ENCODE peak calls at places on chromosomes 1 and 21, in seven cellular contexts. R is HT1080, O is B cell, M is cortex of kidney, J is NCI-H748 treated with DMSO at 0.1 percent for 48 hours, I is AG09319, V is iPS DF 6.9. U is an unnamed sample.

GRCh38 chr21:41597227-41597626 is 89.3 kb upstream of the TMPRSS2 start:
- DNase-seq in V (no peak), J (no peak), R (no peak), M (no peak), O (no peak), I (no peak), U (no peak)

GRCh38 chr1:40806724-40807675 is 23.4 kb downstream of the KCNQ4 start:
- DNase-seq in J (no peak), M (no peak), O (no peak), R (no peak), I (no peak), V (no peak), U (no peak)

GRCh38 chr1:165900576-165901380 is 73.4 kb downstream of the UCK2 start:
- DNase-seq in M (no peak), J (no peak), O (no peak), V (no peak), R (no peak), I (no peak), U (no peak)

GRCh38 chr1:6170742-6171201 is 9.3 kb downstream of the CHD5 start:
- DNase-seq in V (no peak), R (no peak), J (no peak), M (no peak), I (no peak), O (no peak), U (no peak)

GRCh38 chr1:150372580-150372979 is 8.6 kb downstream of the RPRD2 start:
- DNase-seq in R (no peak), M (no peak), J (no peak), V (no peak), O (no peak), I (no peak), U (no peak)

GRCh38 chr1:247054992-247055415 is 23.6 kb downstream of the ZNF670 start:
- DNase-seq in R (peak; percentile 74), M (no peak), J (no peak), I (no peak), O (no peak), V (no peak), U (no peak)

GRCh38 chr1:215003686-215004085 is 78.9 kb upstream of the KCNK2 start:
- DNase-seq in M (no peak), O (no peak), V (no peak), I (no peak), R (no peak), J (no peak), U (no peak)

GRCh38 chr1:4673494-4673893 is 19.1 kb downstream of the AJAP1 start:
- DNase-seq in J (no peak), I (no peak), R (peak; percentile 62), O (no peak), V (no peak), M (no peak), U (no peak)

GRCh38 chr1:50783286-50783685 is 176.8 kb downstream of the FAF1 start:
- DNase-seq in V (no peak), M (no peak), J (no peak), I (no peak), R (no peak), O (no peak), U (no peak)

GRCh38 chr1:116814935-116815334 is 60.7 kb downstream of the CD2 start:
- DNase-seq in I (no peak), V (no peak), M (no peak), R (no peak), J (no peak), O (no peak), U (no peak)

GRCh38 chr21:26405735-26406361 is 167.2 kb downstream of the CYYR1 start:
- DNase-seq in M (no peak), O (no peak), R (peak; percentile 91), J (no peak), V (peak; percentile 11), I (peak; percentile 31), U (peak; percentile 49)

GRCh38 chr1:206843626-206844025 is 21.8 kb upstream of the IL20 start:
- DNase-seq in I (no peak), O (no peak), V (no peak), M (no peak), J (no peak), R (no peak), U (no peak)

GRCh38 chr1:79842811-79843210 is 836.3 kb upstream of the ADGRL4 start:
- DNase-seq in R (no peak), O (no peak), M (no peak), V (no peak), I (no peak), J (no peak), U (no peak)

GRCh38 chr1:8166436-8166835 is 140.3 kb upstream of the ERRFI1 start:
- DNase-seq in R (no peak), M (no peak), O (no peak), J (no peak), I (no peak), V (no peak), U (no peak)

GRCh38 chr1:110829955-110830553 is 42.9 kb upstream of the CD53 start:
- DNase-seq in I (no peak), R (no peak), V (peak; percentile 50), M (no peak), J (peak; percentile 26), O (peak; percentile 38), U (no peak)

GRCh38 chr1:33171993-33172813 is 9.6 kb downstream of the TRIM62 start:
- DNase-seq in I (no peak), V (no peak), O (no peak), M (no peak), J (no peak), R (no peak), U (no peak)

GRCh38 chr1:95138223-95138622 is 21.1 kb downstream of the TLCD4 start:
- DNase-seq in M (no peak), O (no peak), I (no peak), R (no peak), V (no peak), J (no peak), U (no peak)

GRCh38 chr1:9596419-9597123 is 7.9 kb downstream of the TMEM201 start:
- DNase-seq in M (no peak), J (no peak), R (no peak), I (no peak), V (no peak), O (no peak), U (no peak)

GRCh38 chr1:209363112-209363511 is 220.4 kb upstream of the CAMK1G start:
- DNase-seq in I (no peak), R (no peak), V (no peak), M (no peak), O (no peak), J (no peak), U (no peak)

GRCh38 chr1:88658419-88658818 is 25.7 kb upstream of the PKN2 start:
- DNase-seq in I (no peak), V (no peak), J (no peak), R (no peak), M (no peak), O (no peak), U (no peak)

GRCh38 chr21:36217711-36218110 is 61.1 kb downstream of the DOP1B start:
- DNase-seq in I (no peak), M (no peak), R (no peak), O (no peak), J (no peak), V (no peak), U (no peak)

GRCh38 chr1:108503062-108503740 is 53.1 kb downstream of the NBPF6 start:
- DNase-seq in V (no peak), J (no peak), R (peak; percentile 80), I (peak; percentile 29), O (no peak), M (no peak), U (no peak)

GRCh38 chr1:21706151-21706835 is 37.1 kb upstream of the RAP1GAP start:
- DNase-seq in I (no peak), J (no peak), O (peak; percentile 14), M (no peak), R (no peak), V (peak; percentile 20), U (peak; percentile 58)

GRCh38 chr1:235060607-235061470 is 67.8 kb downstream of the TOMM20 start:
- DNase-seq in R (no peak), O (no peak), V (no peak), M (no peak), J (no peak), I (no peak), U (no peak)